ENCODE peak calls at places on chromosomes 1 and 21, in four cellular contexts. One of them, this sample, is unnamed. For H3K27me3 and H3K4me1, the result is how much of the 10 kb centered on the place peaks cover.

GRCh38 chr1:236051107-236051885 is 13.6 kb downstream of the NID1 start:
- DNase-seq in lower lobe of right lung: no peak
- DNase-seq in MM.1S: no peak
- DNase-seq in aorta: no peak
- DNase-seq in this sample: no peak

GRCh38 chr1:206739411-206740076 is 31.0 kb upstream of the IL19 start:
- DNase-seq in lower lobe of right lung: no peak
- DNase-seq in MM.1S: peak
- DNase-seq in aorta: no peak
- DNase-seq in this sample: no peak

GRCh38 chr1:244011796-244012195 is 39.3 kb upstream of the ZBTB18 start:
- DNase-seq in MM.1S: no peak
- DNase-seq in aorta: no peak
- DNase-seq in lower lobe of right lung: no peak
- DNase-seq in this sample: no peak

GRCh38 chr21:46486481-46487000 is 27.9 kb downstream of the DIP2A start:
- DNase-seq in lower lobe of right lung: no peak
- DNase-seq in aorta: no peak
- DNase-seq in MM.1S: no peak
- DNase-seq in this sample: no peak

GRCh38 chr1:244836135-244836521 is 670 bp downstream of the COX20 start:
- DNase-seq in MM.1S: no peak
- DNase-seq in lower lobe of right lung: no peak
- DNase-seq in aorta: no peak
- DNase-seq in this sample: no peak

GRCh38 chr1:78095618-78096416 is 50.1 kb downstream of the GIPC2 start:
- DNase-seq in aorta: no peak
- DNase-seq in MM.1S: no peak
- DNase-seq in lower lobe of right lung: no peak
- DNase-seq in this sample: no peak

GRCh38 chr1:230744382-230744781 is 2.8 kb upstream of the CAPN9 start:
- DNase-seq in MM.1S: no peak
- DNase-seq in lower lobe of right lung: no peak
- DNase-seq in aorta: no peak
- DNase-seq in this sample: no peak

GRCh38 chr1:235888119-235888643 is 21.5 kb upstream of the LYST start:
- DNase-seq in aorta: no peak
- DNase-seq in MM.1S: peak
- DNase-seq in lower lobe of right lung: no peak
- DNase-seq in this sample: no peak

GRCh38 chr1:81703352-81703735 is 97.4 kb upstream of the ADGRL2 start:
- DNase-seq in aorta: no peak
- DNase-seq in MM.1S: no peak
- DNase-seq in lower lobe of right lung: no peak
- DNase-seq in this sample: no peak

GRCh38 chr1:216140650-216141547 is 282.3 kb downstream of the USH2A start:
- DNase-seq in MM.1S: no peak
- DNase-seq in lower lobe of right lung: no peak
- DNase-seq in aorta: no peak
- DNase-seq in this sample: no peak

GRCh38 chr21:14120091-14120734 is 90.5 kb downstream of the LIPI start:
- DNase-seq in MM.1S: peak
- DNase-seq in lower lobe of right lung: no peak
- DNase-seq in aorta: no peak
- DNase-seq in this sample: no peak

GRCh38 chr1:27341525-27342252 is at the start of gene SYTL1:
- DNase-seq in MM.1S: peak
- DNase-seq in lower lobe of right lung: peak
- DNase-seq in aorta: no peak
- DNase-seq in this sample: no peak

GRCh38 chr21:26082549-26082948 is 88.0 kb downstream of the APP start:
- DNase-seq in aorta: no peak
- DNase-seq in lower lobe of right lung: no peak
- DNase-seq in MM.1S: no peak
- DNase-seq in this sample: no peak

GRCh38 chr1:207619833-207620572 is 24.9 kb upstream of the CR1L start:
- DNase-seq in MM.1S: peak
- DNase-seq in aorta: no peak
- DNase-seq in lower lobe of right lung: no peak
- DNase-seq in this sample: no peak

GRCh38 chr1:5722635-5723157 is 269.5 kb downstream of the NPHP4 start:
- DNase-seq in aorta: no peak
- DNase-seq in MM.1S: no peak
- DNase-seq in lower lobe of right lung: peak
- DNase-seq in this sample: no peak

GRCh38 chr1:177181631-177182291 is 11.0 kb downstream of the BRINP2 start:
- DNase-seq in MM.1S: peak
- DNase-seq in lower lobe of right lung: peak
- DNase-seq in aorta: peak
- DNase-seq in this sample: peak

GRCh38 chr1:204977327-204977726 is 65.7 kb upstream of the CNTN2 start:
- DNase-seq in aorta: no peak
- DNase-seq in lower lobe of right lung: no peak
- DNase-seq in MM.1S: peak
- DNase-seq in this sample: no peak

GRCh38 chr1:23555225-23555801 is 4.0 kb downstream of the ID3 start:
- DNase-seq in aorta: peak
- DNase-seq in MM.1S: no peak
- DNase-seq in lower lobe of right lung: no peak
- DNase-seq in this sample: no peak

GRCh38 chr21:28776251-28776650 is 216.4 kb downstream of the LTN1 start:
- DNase-seq in aorta: no peak
- DNase-seq in lower lobe of right lung: no peak
- DNase-seq in MM.1S: no peak
- DNase-seq in this sample: no peak

GRCh38 chr1:48644190-48644930 is 132.3 kb downstream of the BEND5 start:
- DNase-seq in lower lobe of right lung: no peak
- DNase-seq in aorta: no peak
- DNase-seq in MM.1S: no peak
- DNase-seq in this sample: no peak

DNA sequence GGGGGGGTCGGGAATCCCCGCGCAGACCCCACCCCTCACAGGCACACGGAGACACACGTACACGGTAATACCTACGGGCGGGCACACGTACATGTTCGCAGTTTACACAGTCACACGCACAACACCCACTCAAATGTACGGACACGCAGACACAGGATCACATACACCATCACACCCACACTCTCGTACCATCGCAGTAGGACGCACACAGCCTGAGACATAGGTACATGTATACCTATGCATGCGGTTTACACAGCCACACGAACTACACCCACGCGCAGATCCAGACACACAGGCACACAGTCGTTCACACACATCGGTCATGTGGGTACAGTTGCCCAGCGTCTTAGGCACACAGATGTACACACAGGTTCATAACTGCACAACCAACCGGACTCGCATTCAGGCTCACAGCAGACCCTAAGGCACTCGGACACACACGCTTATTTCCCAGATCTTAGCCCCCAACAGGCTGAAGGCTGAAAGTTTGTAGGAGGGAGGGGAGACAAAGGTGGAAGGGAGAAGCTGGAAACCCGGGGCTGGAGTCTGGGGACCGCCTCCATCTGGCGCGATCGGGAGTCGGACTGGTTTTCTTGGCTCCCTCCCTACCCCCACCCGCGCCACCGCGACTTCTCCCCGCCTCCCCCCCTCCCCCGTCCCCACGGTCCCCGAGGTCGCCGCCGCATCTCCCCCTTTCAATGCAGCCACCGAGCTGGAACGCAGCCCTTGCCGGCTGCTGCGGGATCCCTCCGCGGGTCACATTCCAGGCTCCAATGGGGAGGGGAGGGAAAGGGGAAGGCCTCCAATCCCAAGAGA is 51.9 kb upstream of the SYNC start:
- DNase-seq in aorta: no peak
- DNase-seq in MM.1S: no peak
- DNase-seq in lower lobe of right lung: peak
- DNase-seq in this sample: no peak
- H3K27me3 ChIP-seq in aorta: under half
- H3K27me3 ChIP-seq in MM.1S: under half
- H3K27me3 ChIP-seq in lower lobe of right lung: under half
- H3K27me3 ChIP-seq in this sample: under half

GRCh38 chr1:229138066-229138465 is 132.8 kb upstream of the RAB4A start:
- DNase-seq in aorta: no peak
- DNase-seq in lower lobe of right lung: no peak
- DNase-seq in MM.1S: no peak
- DNase-seq in this sample: no peak

GRCh38 chr1:229139320-229139719 is 131.6 kb upstream of the RAB4A start:
- DNase-seq in aorta: no peak
- DNase-seq in MM.1S: peak
- DNase-seq in lower lobe of right lung: no peak
- DNase-seq in this sample: no peak

GRCh38 chr1:229141701-229142377 is 129.1 kb upstream of the RAB4A start:
- DNase-seq in aorta: no peak
- DNase-seq in lower lobe of right lung: no peak
- DNase-seq in MM.1S: no peak
- DNase-seq in this sample: no peak

GRCh38 chr1:229141271-229141670 is 129.6 kb upstream of the RAB4A start:
- DNase-seq in lower lobe of right lung: no peak
- DNase-seq in MM.1S: no peak
- DNase-seq in aorta: no peak
- DNase-seq in this sample: no peak

GRCh38 chr1:229140018-229140417 is 130.9 kb upstream of the RAB4A start:
- DNase-seq in aorta: no peak
- DNase-seq in lower lobe of right lung: no peak
- DNase-seq in MM.1S: no peak
- DNase-seq in this sample: no peak
- H3K27ac ChIP-seq in aorta: no peak
- H3K27ac ChIP-seq in lower lobe of right lung: no peak
- H3K27ac ChIP-seq in MM.1S: no peak
- H3K27ac ChIP-seq in this sample: no peak

DNA sequence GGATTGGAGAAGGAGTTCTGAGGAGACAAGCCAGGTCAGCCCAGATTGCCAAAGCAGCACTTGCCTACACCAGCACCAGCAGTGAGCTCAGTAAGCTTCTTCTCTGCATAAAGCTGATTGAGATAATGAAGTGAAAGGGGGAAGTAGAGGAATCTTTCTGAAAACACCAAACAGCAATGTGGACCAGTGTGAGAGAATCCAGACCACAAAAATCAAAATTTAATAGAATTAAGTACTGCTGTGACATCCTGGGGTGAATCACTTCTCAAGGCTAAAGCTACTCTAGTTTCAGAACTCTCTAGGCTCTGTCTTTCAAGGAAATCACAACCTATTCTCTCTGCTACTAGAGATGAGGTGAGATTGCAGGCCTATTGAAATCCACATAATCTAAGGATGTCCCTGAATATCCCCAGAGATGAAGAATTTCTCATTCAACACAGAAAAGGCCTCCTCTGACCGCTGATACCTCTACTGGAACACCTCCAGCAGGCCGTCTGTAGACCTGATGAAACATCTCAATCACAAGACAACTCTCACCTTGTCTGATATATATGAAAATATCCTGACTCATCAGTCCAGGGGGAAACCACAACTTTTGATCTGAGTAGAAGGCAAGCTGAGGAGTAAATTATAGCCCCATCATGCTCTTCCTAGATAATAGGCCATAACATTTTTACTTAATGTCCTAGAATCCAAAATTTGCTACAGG is at the start of gene FCRL4:
- DNase-seq in lower lobe of right lung: no peak
- DNase-seq in MM.1S: peak
- DNase-seq in aorta: no peak
- DNase-seq in this sample: no peak
- H3K4me1 ChIP-seq in lower lobe of right lung: under half
- H3K4me1 ChIP-seq in MM.1S: under half
- H3K4me1 ChIP-seq in aorta: under half
- H3K4me1 ChIP-seq in this sample: under half

GRCh38 chr1:59924653-59925052 is 1.9 kb downstream of the CYP2J2 start:
- DNase-seq in aorta: no peak
- DNase-seq in lower lobe of right lung: no peak
- DNase-seq in MM.1S: no peak
- DNase-seq in this sample: no peak
- H3K27me3 ChIP-seq in aorta: under half
- H3K27me3 ChIP-seq in lower lobe of right lung: under half
- H3K27me3 ChIP-seq in MM.1S: under half
- H3K27me3 ChIP-seq in this sample: under half

GRCh38 chr1:15835205-15835740 is 12.2 kb upstream of the SPEN start:
- DNase-seq in aorta: no peak
- DNase-seq in MM.1S: no peak
- DNase-seq in lower lobe of right lung: no peak
- DNase-seq in this sample: no peak

GRCh38 chr1:15835741-15836510 is 11.6 kb upstream of the SPEN start:
- DNase-seq in lower lobe of right lung: peak
- DNase-seq in aorta: peak
- DNase-seq in MM.1S: peak
- DNase-seq in this sample: peak

GRCh38 chr1:15833069-15833679 is 14.3 kb upstream of the SPEN start:
- DNase-seq in MM.1S: no peak
- DNase-seq in lower lobe of right lung: peak
- DNase-seq in aorta: peak
- DNase-seq in this sample: peak

GRCh38 chr1:15834406-15835204 is 12.9 kb upstream of the SPEN start:
- DNase-seq in MM.1S: peak
- DNase-seq in aorta: peak
- DNase-seq in lower lobe of right lung: peak
- DNase-seq in this sample: peak

GRCh38 chr1:15833842-15834405 is 13.6 kb upstream of the SPEN start:
- DNase-seq in MM.1S: no peak
- DNase-seq in aorta: no peak
- DNase-seq in lower lobe of right lung: no peak
- DNase-seq in this sample: no peak
- H3K27ac ChIP-seq in MM.1S: peak
- H3K27ac ChIP-seq in aorta: peak
- H3K27ac ChIP-seq in lower lobe of right lung: peak
- H3K27ac ChIP-seq in this sample: peak

DNA sequence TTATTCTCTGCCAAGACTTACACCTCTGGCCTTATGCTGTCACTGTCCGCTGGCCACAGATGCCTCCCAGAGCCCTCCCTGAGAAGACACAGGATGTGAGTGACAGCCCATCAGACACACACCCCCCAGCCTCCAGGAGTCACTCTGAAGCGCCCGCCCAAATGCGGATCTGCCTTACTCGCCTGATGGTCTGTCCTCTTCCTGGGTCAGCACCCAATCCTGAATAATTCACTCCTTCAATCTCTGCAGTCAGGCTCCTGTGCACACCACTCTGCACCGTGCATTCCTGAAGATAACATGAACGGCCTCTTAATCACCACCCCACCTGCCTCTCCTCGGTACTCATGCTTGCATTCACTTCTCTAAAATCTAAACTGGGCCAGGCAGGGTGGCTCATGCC is 14.6 kb downstream of the CLSTN1 start:
- DNase-seq in MM.1S: no peak
- DNase-seq in lower lobe of right lung: no peak
- DNase-seq in aorta: peak
- DNase-seq in this sample: no peak
- H3K4me1 ChIP-seq in MM.1S: under half
- H3K4me1 ChIP-seq in lower lobe of right lung: under half
- H3K4me1 ChIP-seq in aorta: under half
- H3K4me1 ChIP-seq in this sample: under half

This sample was measured in left ventricle myocardium inferior.